ENCODE peak calls at places on chromosomes 16 and 17, in nine cellular contexts. P is left lung; F is neural progenitor cell; C is colonic mucosa; G is mucosa of descending colon; Z is CD8-positive, alpha-beta T cell; V is choroid plexus epithelial cell; I is dorsolateral prefrontal cortex; Q is astrocyte. J is an unnamed sample.

GRCh38 chr16:81581107-81581506 is 136.5 kb downstream of the CMIP start:
- DNase-seq in P (no peak), F (no peak), C (peak), G (peak), Z (no peak), V (no peak), I (no peak), Q (peak), J (no peak)

GRCh38 chr16:75097941-75098897 is 18.4 kb downstream of the LDHD start:
- DNase-seq in P (no peak), F (no peak), C (no peak), G (no peak), Z (peak), V (no peak), I (no peak), Q (no peak), J (no peak)

GRCh38 chr17:49822829-49823228 is 25.0 kb downstream of the TAC4 start:
- DNase-seq in P (no peak), F (no peak), C (peak), G (no peak), Z (no peak), V (no peak), I (no peak), Q (no peak), J (no peak)

GRCh38 chr16:4239020-4239419 is 2.9 kb downstream of the SRL start:
- DNase-seq in P (no peak), F (no peak), C (no peak), G (no peak), Z (no peak), V (no peak), I (no peak), Q (no peak), J (no peak)

GRCh38 chr17:33745047-33745783 is 452.1 kb upstream of the ASIC2 start:
- DNase-seq in P (no peak), F (no peak), C (no peak), G (no peak), Z (no peak), V (no peak), I (no peak), Q (no peak), J (no peak)

GRCh38 chr17:63369233-63369632 is 76.9 kb downstream of the CYB561 start:
- DNase-seq in P (no peak), F (no peak), C (no peak), G (no peak), Z (no peak), V (peak), I (no peak), Q (peak), J (no peak)

GRCh38 chr16:10808218-10808617 is 10.4 kb downstream of the TVP23A start:
- DNase-seq in P (no peak), F (no peak), C (no peak), G (no peak), Z (no peak), V (no peak), I (no peak), Q (no peak), J (no peak)

GRCh38 chr17:1201132-1201702 is 21.4 kb upstream of the ABR start:
- DNase-seq in P (no peak), F (no peak), C (no peak), G (no peak), Z (peak), V (no peak), I (no peak), Q (no peak), J (peak)

GRCh38 chr17:82803606-82804005 is 36.2 kb downstream of the ZNF750 start:
- DNase-seq in P (no peak), F (no peak), C (no peak), G (no peak), Z (no peak), V (no peak), I (no peak), Q (no peak), J (no peak)

GRCh38 chr17:64005734-64006167 is 7.6 kb downstream of the PRR29 start:
- DNase-seq in P (peak), F (no peak), C (peak), G (no peak), Z (no peak), V (no peak), I (no peak), Q (no peak), J (no peak)

GRCh38 chr16:71628810-71629209 is 2.8 kb downstream of the MARVELD3 start:
- DNase-seq in P (no peak), F (no peak), C (no peak), G (no peak), Z (no peak), V (peak), I (no peak), Q (peak), J (no peak)

GRCh38 chr17:16352303-16352837 is 899 bp downstream of the CENPV start:
- DNase-seq in P (no peak), F (peak), C (peak), G (peak), Z (peak), V (peak), I (peak), Q (peak), J (peak)

GRCh38 chr16:71421911-71422310 is 19.9 kb downstream of the TLE7 start:
- DNase-seq in P (no peak), F (peak), C (peak), G (peak), Z (no peak), V (peak), I (no peak), Q (no peak), J (no peak)

GRCh38 chr16:85428899-85429775 is 184.0 kb upstream of the GSE1 start:
- DNase-seq in P (peak), F (no peak), C (peak), G (peak), Z (peak), V (no peak), I (no peak), Q (no peak), J (no peak)

GRCh38 chr16:85429776-85430522 is 183.2 kb upstream of the GSE1 start:
- DNase-seq in P (no peak), F (no peak), C (peak), G (peak), Z (no peak), V (no peak), I (no peak), Q (no peak), J (no peak)

GRCh38 chr16:85426806-85427205 is 186.3 kb upstream of the GSE1 start:
- DNase-seq in P (no peak), F (no peak), C (peak), G (no peak), Z (no peak), V (no peak), I (no peak), Q (no peak), J (no peak)

GRCh38 chr16:85430523-85431381 is 182.4 kb upstream of the GSE1 start:
- DNase-seq in P (peak), F (no peak), C (peak), G (peak), Z (no peak), V (no peak), I (no peak), Q (no peak), J (no peak)

DNA sequence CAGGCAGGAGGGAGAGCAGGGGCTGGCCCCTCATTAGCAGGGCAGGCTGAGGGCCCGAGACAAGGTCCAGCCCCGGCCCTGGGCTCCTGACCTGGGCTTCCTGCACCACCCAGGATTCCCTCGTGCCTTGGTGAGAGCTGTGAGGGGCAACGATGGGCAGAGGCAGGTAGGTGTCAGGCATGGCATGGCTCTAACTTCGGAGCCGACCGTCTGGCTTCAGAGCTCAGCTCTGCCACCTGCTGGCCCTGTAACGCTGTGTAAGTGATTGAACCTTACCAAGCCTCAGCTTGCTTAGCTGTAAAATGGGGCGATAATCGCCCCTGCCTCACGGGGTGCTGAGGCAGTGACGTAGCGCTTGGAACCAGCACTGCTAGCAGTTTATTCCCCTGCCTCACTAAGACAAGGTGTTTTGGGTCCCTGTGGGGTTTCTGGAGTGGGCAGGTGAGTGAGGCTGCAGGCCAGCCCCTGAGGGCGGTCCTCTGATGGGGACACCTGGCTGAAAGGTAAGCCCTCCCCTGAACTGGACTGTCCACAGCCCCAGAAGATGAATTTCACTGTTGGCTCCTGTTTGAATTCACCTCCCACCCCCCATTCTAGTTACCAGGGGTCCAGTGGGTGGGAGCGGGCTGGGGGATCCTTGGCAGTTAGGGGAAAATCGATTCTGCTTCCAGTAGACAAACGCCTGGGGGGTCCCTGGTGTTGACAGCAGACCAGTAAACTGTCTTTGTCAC is 184.8 kb upstream of the GSE1 start:
- DNase-seq in P (peak), F (peak), C (peak), G (peak), Z (peak), V (peak), I (no peak), Q (no peak), J (peak)
- TF ChIP-seq CTCF in P (peak), F (peak), C (peak), G (peak), Z (peak), V (peak), I (peak), Q (peak), J (peak)

GRCh38 chr16:50591800-50592771 is 43.9 kb downstream of the NKD1 start:
- DNase-seq in P (no peak), F (no peak), C (no peak), G (peak), Z (no peak), V (no peak), I (peak), Q (no peak), J (no peak)
- H3K4me3 ChIP-seq in P (no peak), F (no peak), C (no peak), G (no peak), Z (no peak), V (no peak), I (peak), Q (no peak), J (no peak)

DNA sequence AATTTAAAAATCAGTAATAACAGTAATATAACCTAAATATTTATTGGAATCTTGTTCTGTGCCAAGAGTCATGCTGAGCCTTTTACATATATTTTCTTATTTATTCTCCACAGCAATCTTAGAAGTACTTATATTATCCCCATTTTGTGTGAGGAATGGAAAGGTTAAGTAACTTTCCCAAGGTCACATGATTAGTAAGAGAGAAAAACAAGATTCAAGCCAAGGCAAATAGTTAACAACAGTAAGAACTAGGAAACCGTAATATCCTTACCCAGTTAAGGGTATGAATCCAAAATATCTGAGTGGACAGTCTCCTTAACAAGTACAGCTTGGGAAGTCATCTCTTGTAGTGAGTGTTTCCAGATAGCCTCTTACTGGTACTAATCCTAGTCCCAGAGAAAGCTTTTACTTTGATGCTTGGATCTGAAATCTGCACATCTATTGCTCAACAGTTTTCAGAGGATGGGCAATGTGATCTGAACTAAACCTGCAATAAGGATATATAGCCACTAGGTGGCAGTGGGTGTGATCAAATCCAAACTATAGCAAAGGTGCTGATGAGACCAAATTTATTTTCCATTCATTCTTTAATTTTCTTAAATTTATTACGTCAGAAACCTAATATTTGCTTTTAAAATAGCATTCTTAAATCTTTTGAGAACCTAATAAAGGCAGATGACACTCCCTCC is 23.3 kb downstream of the SHISA6 start:
- DNase-seq in P (no peak), F (no peak), C (no peak), G (no peak), Z (no peak), V (no peak), I (no peak), Q (no peak), J (no peak)
- TF ChIP-seq CTCF in P (peak), F (peak), C (peak), G (peak), Z (no peak), V (no peak), I (no peak), Q (no peak), J (peak)

GRCh38 chr17:75722542-75723095 is 1.4 kb downstream of the ITGB4 start:
- DNase-seq in P (no peak), F (no peak), C (peak), G (peak), Z (no peak), V (no peak), I (no peak), Q (no peak), J (no peak)

GRCh38 chr17:75722076-75722475 is 817 bp downstream of the ITGB4 start:
- DNase-seq in P (no peak), F (no peak), C (peak), G (peak), Z (no peak), V (no peak), I (no peak), Q (no peak), J (no peak)

GRCh38 chr17:75725504-75725903 is 4.2 kb downstream of the ITGB4 start:
- DNase-seq in P (no peak), F (no peak), C (no peak), G (no peak), Z (no peak), V (no peak), I (no peak), Q (no peak), J (no peak)

GRCh38 chr17:75723201-75723930 is 2.1 kb downstream of the ITGB4 start:
- DNase-seq in P (no peak), F (no peak), C (peak), G (peak), Z (no peak), V (no peak), I (no peak), Q (no peak), J (no peak)

DNA sequence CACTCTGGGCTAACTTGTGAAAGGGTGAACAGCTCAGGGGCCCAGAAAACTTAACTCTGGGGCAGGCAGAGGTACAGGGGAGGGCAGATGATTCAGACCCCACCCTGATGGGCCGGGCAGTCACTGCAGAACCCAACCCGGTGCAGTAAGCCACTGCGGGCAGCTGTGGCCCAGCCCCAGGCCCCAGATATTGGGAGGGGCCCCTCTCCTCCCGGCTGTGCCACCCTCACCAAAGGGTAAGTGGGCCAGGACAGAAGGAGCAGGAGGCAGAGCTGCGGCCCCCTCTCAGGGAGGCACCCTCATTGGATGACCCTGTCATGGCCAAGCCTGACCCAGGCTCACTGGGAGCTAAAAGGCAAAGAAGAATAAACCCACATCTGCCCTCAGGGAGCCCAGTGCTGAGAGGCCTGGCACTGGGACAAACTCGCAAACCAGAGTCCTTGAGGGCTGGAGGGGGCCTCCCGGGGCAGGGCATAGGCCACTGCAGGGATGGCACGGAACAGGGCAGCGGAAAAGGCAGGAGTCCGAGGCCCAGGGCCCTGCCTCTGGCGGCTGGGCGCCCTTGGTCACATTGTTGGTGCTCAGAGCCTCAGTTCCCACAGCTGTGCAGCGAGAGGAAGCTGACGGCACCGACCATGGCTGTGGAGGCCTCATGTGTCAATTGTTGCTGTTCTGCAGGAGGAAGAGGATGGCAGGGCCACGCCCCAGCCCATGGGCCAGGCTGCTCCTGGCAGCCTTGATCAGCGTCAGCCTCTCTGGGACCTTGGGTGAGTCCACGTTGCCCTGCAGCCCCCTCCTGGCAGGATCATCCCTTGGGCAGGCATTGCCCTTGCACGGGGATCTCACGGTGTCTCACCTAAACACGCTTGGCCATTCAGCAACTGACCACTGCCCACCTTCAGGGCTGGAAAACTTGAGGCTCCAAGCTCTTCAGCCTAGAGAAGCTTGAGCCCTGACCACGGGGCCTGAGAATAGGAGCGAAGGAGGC is 3.1 kb downstream of the ITGB4 start:
- DNase-seq in P (no peak), F (no peak), C (peak), G (peak), Z (no peak), V (no peak), I (no peak), Q (no peak), J (no peak)
- H3K4me3 ChIP-seq in P (no peak), F (no peak), C (no peak), G (no peak), Z (no peak), V (no peak), I (no peak), Q (no peak), J (no peak)

GRCh38 chr16:54432481-54433229 is 146.1 kb upstream of the IRX3 start:
- DNase-seq in P (no peak), F (peak), C (no peak), G (no peak), Z (no peak), V (no peak), I (peak), Q (no peak), J (no peak)
- TF ChIP-seq CTCF in P (no peak), F (peak), C (no peak), G (no peak), Z (no peak), V (no peak), I (no peak), Q (no peak), J (no peak)

DNA sequence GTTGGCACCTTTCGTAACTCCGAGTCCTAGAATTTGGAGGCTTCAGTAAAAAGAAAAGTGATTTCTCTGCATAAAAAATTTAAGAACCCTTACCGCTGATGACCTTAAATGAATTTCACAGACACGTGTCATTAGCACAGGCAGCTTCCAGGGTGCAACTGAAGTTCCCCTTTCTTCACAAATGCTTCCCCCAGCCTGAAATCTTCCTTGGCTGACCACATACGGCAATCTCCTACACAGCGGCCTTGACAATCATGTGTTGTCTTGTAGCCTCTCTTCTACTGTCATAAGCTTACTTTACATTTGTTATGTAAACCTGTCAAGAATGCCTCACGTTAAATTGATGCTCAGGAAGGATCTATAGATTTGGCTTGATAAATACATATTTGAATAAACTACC is 193.8 kb downstream of the RPTOR start:
- DNase-seq in P (no peak), F (no peak), C (no peak), G (no peak), Z (no peak), V (no peak), I (no peak), Q (no peak), J (no peak)
- H3K4me3 ChIP-seq in P (no peak), F (no peak), C (no peak), G (no peak), Z (no peak), V (no peak), I (no peak), Q (no peak), J (no peak)

DNA sequence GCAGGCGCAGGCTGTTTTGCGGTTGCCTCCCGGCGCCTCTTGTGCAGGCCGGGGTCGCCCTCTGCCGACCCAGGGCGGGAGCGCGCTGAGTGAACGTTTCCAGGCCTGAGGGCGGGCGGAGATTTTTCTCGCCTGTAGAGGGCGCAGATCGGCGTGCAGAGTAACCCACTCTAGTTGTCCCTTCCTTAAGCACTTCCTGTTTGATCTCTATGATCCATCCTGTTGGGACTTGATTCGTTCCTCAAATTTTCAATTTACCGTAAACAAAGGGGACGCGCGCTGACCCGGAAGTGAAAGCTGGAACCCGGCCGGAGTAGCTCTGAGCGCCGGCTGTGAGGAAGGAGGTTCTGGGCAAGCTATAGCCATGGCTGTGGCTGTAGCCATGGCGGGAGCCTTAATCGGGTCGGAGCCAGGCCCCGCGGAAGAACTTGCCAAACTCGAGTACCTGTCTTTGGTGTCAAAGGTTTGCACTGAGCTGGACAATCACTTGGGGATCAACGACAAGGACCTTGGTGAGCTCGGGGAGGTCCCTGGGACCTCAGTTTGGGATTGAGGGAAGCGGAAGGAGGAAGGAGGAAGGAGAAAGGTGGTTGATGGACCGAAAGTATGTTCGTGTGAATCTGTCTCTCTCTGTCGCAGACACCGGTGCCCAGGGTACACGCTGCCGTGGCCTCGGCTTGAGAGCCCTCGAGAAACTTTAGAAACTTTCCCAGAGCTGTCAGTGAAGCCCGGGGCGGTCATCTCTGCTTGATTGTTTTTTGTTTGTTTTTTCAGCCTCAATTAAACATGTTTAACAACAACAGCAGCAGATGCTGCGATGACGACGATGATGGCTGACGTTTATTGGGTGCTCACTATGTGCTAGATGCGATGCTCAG is at the start of gene DHX8:
- DNase-seq in P (peak), F (peak), C (peak), G (peak), Z (peak), V (peak), I (peak), Q (peak), J (peak)
- TF ChIP-seq CTCF in P (peak), F (peak), C (peak), G (peak), Z (peak), V (peak), I (peak), Q (peak), J (peak)

GRCh38 chr16:88978608-88979346 is 1.8 kb upstream of the CBFA2T3 start:
- DNase-seq in P (no peak), F (no peak), C (no peak), G (peak), Z (no peak), V (no peak), I (no peak), Q (no peak), J (peak)
- H3K4me3 ChIP-seq in P (no peak), F (no peak), C (no peak), G (no peak), Z (no peak), V (no peak), I (no peak), Q (no peak), J (peak)

GRCh38 chr16:66696669-66697630 is at the start of gene CMTM4:
- DNase-seq in P (peak), F (peak), C (peak), G (peak), Z (peak), V (peak), I (peak), Q (peak), J (peak)
- TF ChIP-seq CTCF in P (no peak), F (peak), C (no peak), G (no peak), Z (no peak), V (peak), I (peak), Q (no peak), J (peak)